ENCODE peak calls at places on chromosomes 11 and 22, in four cellular contexts. X, I, P and G are unnamed samples. For H3K36me3, the result is how much of the 10 kb centered on the place peaks cover.

GRCh38 chr11:47534707-47535251 is 18.2 kb downstream of the CELF1 start:
- DNase-seq in X (no peak), I (no peak), P (no peak), G (no peak)

GRCh38 chr11:34105957-34106504 is 602 bp downstream of the NAT10 start:
- DNase-seq in X (no peak), I (no peak), P (no peak), G (no peak)

GRCh38 chr22:42416671-42417230 is 15.5 kb downstream of the NFAM1 start:
- DNase-seq in X (no peak), I (no peak), P (no peak), G (no peak)

GRCh38 chr11:73240190-73240781 is 22.2 kb downstream of the P2RY2 start:
- DNase-seq in X (no peak), I (peak), P (no peak), G (no peak)

GRCh38 chr22:40635940-40636379 is 559 bp downstream of the MRTFA start:
- DNase-seq in X (peak), I (no peak), P (no peak), G (no peak)

GRCh38 chr11:62708423-62709261 is 1.2 kb downstream of the GNG3 start:
- DNase-seq in X (no peak), I (peak), P (no peak), G (no peak)

GRCh38 chr22:30856699-30857098 is 111.9 kb downstream of the MORC2 start:
- DNase-seq in X (no peak), I (no peak), P (no peak), G (no peak)

GRCh38 chr11:123103326-123103980 is 41.5 kb upstream of the HSPA8 start:
- DNase-seq in X (no peak), I (peak), P (peak), G (no peak)

GRCh38 chr11:86416494-86416893 is 41.8 kb downstream of the CCDC81 start:
- DNase-seq in X (no peak), I (no peak), P (no peak), G (no peak)

GRCh38 chr11:68980776-68981065 is at the start of gene MRGPRD:
- DNase-seq in X (no peak), I (no peak), P (no peak), G (no peak)

GRCh38 chr11:128867277-128867676 is at the start of gene KCNJ1:
- DNase-seq in X (no peak), I (no peak), P (no peak), G (no peak)

GRCh38 chr22:47401976-47402770 is 639.7 kb downstream of the TBC1D22A start:
- DNase-seq in X (no peak), I (no peak), P (no peak), G (no peak)

GRCh38 chr22:38710352-38710751 is 4.6 kb downstream of the GTPBP1 start:
- DNase-seq in X (no peak), I (no peak), P (no peak), G (no peak)

GRCh38 chr11:19727246-19727645 is 14.6 kb downstream of the NAV2 start:
- DNase-seq in X (no peak), I (no peak), P (no peak), G (no peak)

GRCh38 chr11:74195828-74196227 is 24.7 kb downstream of the PPME1 start:
- DNase-seq in X (no peak), I (no peak), P (no peak), G (no peak)

GRCh38 chr11:73888244-73888643 is 11.4 kb downstream of the PAAF1 start:
- DNase-seq in X (no peak), I (no peak), P (no peak), G (no peak)

GRCh38 chr22:49636214-49636613 is 191.5 kb downstream of the BRD1 start:
- DNase-seq in X (no peak), I (no peak), P (no peak), G (no peak)

GRCh38 chr11:17722000-17722643 is 2.8 kb downstream of the MYOD1 start:
- DNase-seq in X (no peak), I (no peak), P (no peak), G (no peak)

GRCh38 chr11:68688881-68689280 is 4.5 kb downstream of the GAL start:
- DNase-seq in X (no peak), I (no peak), P (no peak), G (no peak)

GRCh38 chr11:14443642-14444041 is 56.0 kb downstream of the COPB1 start:
- DNase-seq in X (no peak), I (no peak), P (no peak), G (no peak)

GRCh38 chr11:112999518-112999917 is 38.3 kb downstream of the NCAM1 start:
- DNase-seq in X (no peak), I (no peak), P (no peak), G (no peak)

GRCh38 chr22:39024923-39025322 is 4.0 kb downstream of the APOBEC3D start:
- DNase-seq in X (no peak), I (no peak), P (no peak), G (no peak)

GRCh38 chr11:100810146-100810545 is 123.1 kb downstream of the ARHGAP42 start:
- DNase-seq in X (no peak), I (no peak), P (no peak), G (no peak)

GRCh38 chr11:9069256-9069655 is 22.1 kb downstream of the SCUBE2 start:
- DNase-seq in X (no peak), I (no peak), P (no peak), G (no peak)
- H3K4me3 ChIP-seq in X (no peak), I (no peak), P (no peak), G (no peak)

GRCh38 chr22:26134654-26135330 is 34.5 kb upstream of the SEZ6L start:
- DNase-seq in X (no peak), I (no peak), P (no peak), G (no peak)
- TF ChIP-seq CTCF in X (no peak), I (no peak), P (no peak), G (peak)

GRCh38 chr11:130145328-130145812 is 14.2 kb upstream of the ST14 start:
- DNase-seq in X (no peak), I (peak), P (no peak), G (no peak)
- H3K36me3 ChIP-seq in X (half or more), I (under half), P (half or more), G (under half)

GRCh38 chr11:67466962-67467771 is 1.9 kb downstream of the TMEM134 start:
- DNase-seq in X (no peak), I (no peak), P (no peak), G (no peak)
- H3K4me3 ChIP-seq in X (peak), I (no peak), P (no peak), G (no peak)

DNA sequence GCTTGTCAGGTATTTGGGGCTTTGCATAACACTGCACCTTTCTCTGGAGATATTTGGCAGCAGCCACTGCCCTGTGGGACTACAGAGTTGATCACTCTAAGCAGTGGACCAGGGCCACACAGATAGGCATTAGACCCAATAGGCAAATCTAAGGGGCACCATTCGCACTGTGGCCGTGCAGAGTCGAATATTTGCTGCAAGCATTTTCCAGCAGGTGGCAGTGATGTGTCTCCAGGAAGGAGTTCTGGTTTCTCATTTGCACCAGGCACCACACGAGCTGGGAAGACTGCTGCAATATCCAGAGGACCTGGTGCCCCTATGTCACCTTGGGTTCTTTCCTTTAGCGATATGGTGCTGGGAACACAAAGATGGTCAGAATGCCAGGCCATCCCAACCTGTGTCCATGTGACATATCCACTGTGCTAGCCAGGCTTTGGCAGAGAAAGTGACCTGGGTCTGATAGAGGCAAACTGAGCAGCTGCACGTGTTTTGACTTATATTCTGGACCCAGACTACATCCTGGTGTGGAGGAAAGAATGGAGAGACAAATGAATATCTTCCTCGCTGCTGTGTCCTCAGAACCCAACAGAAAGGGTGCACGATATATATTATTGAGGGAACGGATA is 318.7 kb downstream of the BUD13 start:
- DNase-seq in X (no peak), I (peak), P (no peak), G (peak)
- TF ChIP-seq CTCF in X (peak), I (peak), P (peak), G (peak)

DNA sequence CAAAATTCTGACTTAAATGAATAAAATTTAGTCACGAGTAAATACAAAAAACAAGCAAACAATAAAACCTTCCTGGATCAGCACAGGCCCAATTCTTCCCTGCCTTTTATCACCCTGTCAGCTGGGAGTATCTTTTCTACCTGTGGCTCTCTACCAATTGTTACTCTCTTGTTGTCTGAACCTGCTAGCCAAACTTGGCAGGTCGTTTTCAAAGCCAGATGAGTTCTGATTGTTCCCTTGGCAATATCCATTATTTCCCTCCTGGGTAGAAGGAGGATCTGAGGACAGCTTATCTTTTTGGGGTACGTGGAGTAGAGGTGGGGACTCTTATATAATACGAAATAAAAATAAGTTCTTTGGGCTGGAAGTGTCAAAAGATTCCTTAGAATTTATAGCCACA is 40.2 kb downstream of the SNX19 start:
- DNase-seq in X (no peak), I (no peak), P (no peak), G (no peak)
- H3K36me3 ChIP-seq in X (half or more), I (half or more), P (half or more), G (under half)